ENCODE peak calls at places on chromosomes 2 and 18, in four cellular contexts. M is AG04449; C is stimulated activated CD4-positive, alpha-beta T cell treated with anti-CD3 and anti-CD28 coated beads, Interleukin-1b, Interleukin-23, amount 100 ng/mL, for 24 hours; F is HFF-Myc. T is an unnamed sample.

GRCh38 chr2:134498654-134499053 is 220.1 kb downstream of the TMEM163 start:
- DNase-seq in F (no peak), C (no peak), M (no peak), T (no peak)

GRCh38 chr2:48272199-48272598 is 257.8 kb upstream of the STON1 start:
- DNase-seq in M (no peak), F (no peak), C (no peak), T (no peak)

GRCh38 chr2:284896-285492 is 2.9 kb downstream of the ALKAL2 start:
- DNase-seq in C (no peak), M (no peak), F (no peak), T (no peak)

GRCh38 chr18:79683626-79684282 is 4.2 kb downstream of the CTDP1 start:
- DNase-seq in F (no peak), C (no peak), M (no peak), T (no peak)

GRCh38 chr18:47931707-47932103 is 1.2 kb upstream of the SMAD2 start:
- DNase-seq in C (no peak), F (no peak), M (no peak), T (no peak)

GRCh38 chr2:209629622-209630021 is 142.0 kb upstream of the UNC80 start:
- DNase-seq in F (no peak), M (peak; percentile 29), C (no peak), T (no peak)

GRCh38 chr18:63192885-63193349 is 126.7 kb downstream of the BCL2 start:
- DNase-seq in M (no peak), F (no peak), C (no peak), T (no peak)

GRCh38 chr18:3114026-3114425 is 101.1 kb upstream of the LPIN2 start:
- DNase-seq in F (no peak), C (no peak), M (no peak), T (no peak)

GRCh38 chr2:74441690-74442482 is at the start of gene RTKN:
- DNase-seq in C (no peak), F (no peak), M (no peak), T (no peak)

GRCh38 chr18:31983976-31984375 is 34.6 kb upstream of the RNF125 start:
- DNase-seq in M (no peak), C (no peak), F (no peak), T (no peak)

GRCh38 chr2:25078171-25079049 is 36.5 kb downstream of the EFR3B start:
- DNase-seq in F (no peak), C (no peak), M (peak; percentile 23), T (no peak)

GRCh38 chr2:197599285-197599965 is 76.0 kb downstream of the RFTN2 start:
- DNase-seq in M (no peak), F (peak; percentile 26), C (no peak), T (no peak)

GRCh38 chr2:239266779-239267410 is 133.9 kb downstream of the HDAC4 start:
- DNase-seq in C (no peak), M (no peak), F (no peak), T (no peak)

GRCh38 chr18:21315741-21316187 is 73.7 kb downstream of the GREB1L start:
- DNase-seq in C (no peak), M (no peak), F (no peak), T (no peak)

GRCh38 chr2:100195942-100196341 is 53.6 kb upstream of the AFF3 start:
- DNase-seq in C (no peak), M (no peak), F (no peak), T (no peak)

GRCh38 chr18:39561136-39561535 is 1995.5 kb upstream of the CELF4 start:
- DNase-seq in F (no peak), C (no peak), M (no peak), T (no peak)

GRCh38 chr2:128623776-128624424 is 305.2 kb upstream of the HS6ST1 start:
- DNase-seq in M (peak; percentile 57), F (peak; percentile 74), C (no peak), T (no peak)

GRCh38 chr2:224927671-224928173 is 114.5 kb downstream of the DOCK10 start:
- DNase-seq in F (no peak), C (no peak), M (peak; percentile 79), T (peak; percentile 83)

GRCh38 chr18:73079920-73080319 is 212.1 kb upstream of the NETO1 start:
- DNase-seq in C (no peak), F (no peak), M (no peak), T (no peak)

GRCh38 chr2:149735237-149735958 is 147.8 kb upstream of the MMADHC start:
- DNase-seq in M (no peak), F (no peak), C (no peak), T (no peak)

GRCh38 chr2:65396348-65397026 is 35.9 kb downstream of the SPRED2 start:
- DNase-seq in F (no peak), C (no peak), M (peak; percentile 24), T (no peak)

GRCh38 chr2:45585267-45585861 is 25.7 kb downstream of the SRBD1 start:
- DNase-seq in F (peak; percentile 10), C (no peak), M (no peak), T (no peak)

GRCh38 chr18:75142677-75143076 is 66.3 kb downstream of the PTGR3 start:
- DNase-seq in C (no peak), M (no peak), F (no peak), T (no peak)

GRCh38 chr18:76274470-76275289 is 220.4 kb downstream of the ZNF516 start:
- DNase-seq in M (no peak), C (no peak), F (no peak), T (no peak)

T was measured in stimulated activated effector memory CD8-positive, alpha-beta T cell treated with anti-CD3 and anti-CD28 coated beads, Interleukin-12 subunit alpha, Interleukin-12 subunit beta, amount 100 ng/mL, for 72 hours.